ENCODE peak calls at places on chromosomes 12 and 14, in seven cellular contexts. One of them, this sample, is unnamed.

GRCh38 chr12:121637231-121637914 is 11.0 kb downstream of the ORAI1 start:
- DNase-seq in HCT116: no peak
- DNase-seq in GM23338: no peak
- DNase-seq in HepG2: no peak
- DNase-seq in SK-N-SH: no peak
- DNase-seq in A549: no peak
- DNase-seq in GM12878: no peak
- DNase-seq in this sample: no peak

GRCh38 chr12:94644622-94645021 is 5.7 kb downstream of the TMCC3 start:
- DNase-seq in GM12878: peak; percentile 49
- DNase-seq in A549: no peak
- DNase-seq in HepG2: no peak
- DNase-seq in HCT116: no peak
- DNase-seq in GM23338: no peak
- DNase-seq in SK-N-SH: no peak
- DNase-seq in this sample: no peak

GRCh38 chr12:107655281-107656065 is 30.1 kb upstream of the PWP1 start:
- DNase-seq in GM23338: no peak
- DNase-seq in HepG2: no peak
- DNase-seq in HCT116: no peak
- DNase-seq in GM12878: no peak
- DNase-seq in SK-N-SH: peak; percentile 84
- DNase-seq in A549: no peak
- DNase-seq in this sample: no peak

GRCh38 chr12:442235-442884 is 17.4 kb upstream of the B4GALNT3 start:
- DNase-seq in GM23338: peak; percentile 83
- DNase-seq in A549: peak; percentile 63
- DNase-seq in SK-N-SH: peak; percentile 70
- DNase-seq in HepG2: peak; percentile 36
- DNase-seq in GM12878: no peak
- DNase-seq in HCT116: peak; percentile 23
- DNase-seq in this sample: no peak

GRCh38 chr14:54627718-54628345 is 60.9 kb downstream of the SAMD4A start:
- DNase-seq in A549: no peak
- DNase-seq in HCT116: no peak
- DNase-seq in SK-N-SH: peak; percentile 40
- DNase-seq in HepG2: no peak
- DNase-seq in GM23338: peak; percentile 70
- DNase-seq in GM12878: peak; percentile 57
- DNase-seq in this sample: no peak

GRCh38 chr12:65500121-65500846 is 221.8 kb downstream of the MSRB3 start:
- DNase-seq in SK-N-SH: no peak
- DNase-seq in HCT116: peak; percentile 93
- DNase-seq in GM12878: no peak
- DNase-seq in HepG2: no peak
- DNase-seq in A549: no peak
- DNase-seq in GM23338: no peak
- DNase-seq in this sample: no peak

GRCh38 chr14:31043379-31043778 is 17.2 kb upstream of the STRN3 start:
- DNase-seq in GM23338: no peak
- DNase-seq in HCT116: no peak
- DNase-seq in A549: no peak
- DNase-seq in SK-N-SH: no peak
- DNase-seq in HepG2: no peak
- DNase-seq in GM12878: no peak
- DNase-seq in this sample: no peak

GRCh38 chr12:89988156-89988555 is 279.5 kb upstream of the ATP2B1 start:
- DNase-seq in HCT116: no peak
- DNase-seq in GM12878: no peak
- DNase-seq in SK-N-SH: no peak
- DNase-seq in HepG2: no peak
- DNase-seq in GM23338: no peak
- DNase-seq in A549: no peak
- DNase-seq in this sample: no peak

GRCh38 chr14:95495538-95496025 is 20.9 kb downstream of the SYNE3 start:
- DNase-seq in A549: no peak
- DNase-seq in HCT116: no peak
- DNase-seq in GM12878: peak; percentile 94
- DNase-seq in GM23338: no peak
- DNase-seq in HepG2: no peak
- DNase-seq in SK-N-SH: no peak
- DNase-seq in this sample: no peak

GRCh38 chr12:26044007-26044394 is 80.8 kb downstream of the BHLHE41 start:
- DNase-seq in HepG2: no peak
- DNase-seq in HCT116: no peak
- DNase-seq in A549: no peak
- DNase-seq in SK-N-SH: no peak
- DNase-seq in GM23338: no peak
- DNase-seq in GM12878: no peak
- DNase-seq in this sample: no peak

GRCh38 chr12:21675641-21676040 is 18.0 kb upstream of the LDHB start:
- DNase-seq in GM12878: no peak
- DNase-seq in GM23338: no peak
- DNase-seq in SK-N-SH: no peak
- DNase-seq in HCT116: no peak
- DNase-seq in A549: no peak
- DNase-seq in HepG2: no peak
- DNase-seq in this sample: no peak

GRCh38 chr14:104685216-104685997 is 4.0 kb upstream of the INF2 start:
- DNase-seq in GM23338: no peak
- DNase-seq in HepG2: peak; percentile 68
- DNase-seq in A549: peak; percentile 65
- DNase-seq in GM12878: no peak
- DNase-seq in HCT116: no peak
- DNase-seq in SK-N-SH: no peak
- DNase-seq in this sample: no peak

GRCh38 chr12:20547788-20548575 is 147.2 kb upstream of the SLCO1C1 start:
- DNase-seq in GM23338: no peak
- DNase-seq in GM12878: no peak
- DNase-seq in A549: no peak
- DNase-seq in HepG2: no peak
- DNase-seq in HCT116: no peak
- DNase-seq in SK-N-SH: no peak
- DNase-seq in this sample: no peak

GRCh38 chr14:43411841-43412240 is 1095.2 kb downstream of the FSCB start:
- DNase-seq in HepG2: no peak
- DNase-seq in GM12878: no peak
- DNase-seq in SK-N-SH: no peak
- DNase-seq in A549: no peak
- DNase-seq in GM23338: no peak
- DNase-seq in HCT116: no peak
- DNase-seq in this sample: no peak

GRCh38 chr12:102965281-102966155 is 8.0 kb downstream of the ASCL1 start:
- DNase-seq in HepG2: no peak
- DNase-seq in A549: no peak
- DNase-seq in GM12878: no peak
- DNase-seq in HCT116: no peak
- DNase-seq in SK-N-SH: peak; percentile 61
- DNase-seq in GM23338: peak; percentile 68
- DNase-seq in this sample: no peak

GRCh38 chr12:102973583-102973982 is 16.1 kb downstream of the ASCL1 start:
- DNase-seq in HepG2: no peak
- DNase-seq in HCT116: no peak
- DNase-seq in A549: no peak
- DNase-seq in GM12878: no peak
- DNase-seq in GM23338: no peak
- DNase-seq in SK-N-SH: no peak
- DNase-seq in this sample: no peak

GRCh38 chr12:102971227-102971626 is 13.8 kb downstream of the ASCL1 start:
- DNase-seq in GM23338: no peak
- DNase-seq in A549: no peak
- DNase-seq in SK-N-SH: no peak
- DNase-seq in HCT116: no peak
- DNase-seq in HepG2: no peak
- DNase-seq in GM12878: no peak
- DNase-seq in this sample: no peak

GRCh38 chr12:102966200-102966941 is 8.9 kb downstream of the ASCL1 start:
- DNase-seq in SK-N-SH: no peak
- DNase-seq in HCT116: no peak
- DNase-seq in GM23338: no peak
- DNase-seq in HepG2: no peak
- DNase-seq in GM12878: no peak
- DNase-seq in A549: no peak
- DNase-seq in this sample: no peak

DNA sequence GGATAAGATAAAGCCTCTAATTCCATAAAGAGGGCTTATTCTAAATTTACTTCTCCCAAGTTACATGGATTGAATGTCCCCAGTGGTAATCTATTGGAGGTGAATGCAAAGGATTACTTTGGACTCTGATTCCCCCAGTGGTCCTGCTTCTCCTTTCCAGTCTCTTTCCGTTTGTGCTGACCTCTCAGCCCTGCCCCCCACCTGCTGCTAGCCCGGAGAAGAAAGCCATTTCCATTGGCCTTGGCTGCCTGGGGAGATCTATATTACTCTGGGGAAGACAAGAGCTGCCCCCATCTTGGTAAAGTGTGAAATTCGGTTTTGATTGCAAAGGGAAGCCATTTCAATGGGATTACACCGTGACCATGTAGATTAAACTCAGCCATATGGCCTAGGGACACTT is 13.3 kb downstream of the ASCL1 start:
- DNase-seq in A549: no peak
- DNase-seq in SK-N-SH: no peak
- DNase-seq in GM12878: no peak
- DNase-seq in GM23338: no peak
- DNase-seq in HepG2: no peak
- DNase-seq in HCT116: no peak
- DNase-seq in this sample: no peak
- TF ChIP-seq REST in A549: no peak
- TF ChIP-seq REST in SK-N-SH: no peak
- TF ChIP-seq REST in GM12878: no peak
- TF ChIP-seq REST in GM23338: no peak
- TF ChIP-seq REST in HepG2: no peak
- TF ChIP-seq REST in HCT116: no peak
- TF ChIP-seq REST in this sample: no peak

DNA sequence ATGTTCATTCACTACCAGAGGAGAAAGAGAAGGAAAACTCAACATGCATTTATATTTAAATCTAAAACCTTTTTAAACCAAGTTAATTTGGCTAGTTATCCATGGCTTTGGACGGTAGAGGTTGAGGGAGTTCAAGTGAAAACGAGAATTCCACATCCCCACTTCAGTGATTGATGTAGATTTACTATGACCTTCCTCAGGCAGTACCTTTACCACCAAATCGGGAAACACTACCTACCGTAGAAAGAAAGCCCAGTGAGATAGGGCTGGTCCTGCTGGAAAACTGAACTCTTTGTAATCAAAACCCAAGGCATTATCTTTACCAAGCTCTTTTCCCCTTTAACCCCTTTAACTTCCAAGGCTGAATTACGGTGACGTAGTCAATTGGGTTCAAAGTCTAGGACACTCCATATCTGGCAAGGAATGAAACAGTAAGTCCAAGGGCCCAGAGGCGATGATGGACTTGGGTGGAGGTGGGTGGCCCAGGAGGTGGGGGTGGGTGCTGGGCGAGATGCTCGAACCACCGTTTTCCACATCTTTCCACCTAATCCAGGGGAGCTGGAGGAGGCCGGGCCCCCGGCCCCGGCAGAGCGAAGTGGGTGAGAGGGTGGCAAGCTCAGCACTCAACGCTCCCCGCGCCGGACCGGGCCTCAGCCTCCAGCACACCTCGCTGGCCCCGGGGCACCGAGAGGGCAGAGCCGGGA is 618 bp downstream of the SEC23A start:
- DNase-seq in GM12878: no peak
- DNase-seq in HCT116: no peak
- DNase-seq in A549: peak; percentile 71
- DNase-seq in HepG2: peak; percentile 98
- DNase-seq in GM23338: peak; percentile 31
- DNase-seq in SK-N-SH: no peak
- DNase-seq in this sample: no peak
- TF ChIP-seq REST in GM12878: no peak
- TF ChIP-seq REST in HCT116: no peak
- TF ChIP-seq REST in A549: no peak
- TF ChIP-seq REST in HepG2: no peak
- TF ChIP-seq REST in GM23338: no peak
- TF ChIP-seq REST in SK-N-SH: no peak
- TF ChIP-seq REST in this sample: no peak

GRCh38 chr14:75278422-75279152 is at the start of gene FOS:
- DNase-seq in SK-N-SH: peak; percentile 98
- DNase-seq in HepG2: peak; percentile 89
- DNase-seq in GM12878: no peak
- DNase-seq in A549: peak; percentile 96
- DNase-seq in HCT116: peak; percentile 92
- DNase-seq in GM23338: peak; percentile 97
- DNase-seq in this sample: no peak

GRCh38 chr14:75280448-75280830 is 1.8 kb downstream of the FOS start:
- DNase-seq in GM12878: no peak
- DNase-seq in SK-N-SH: no peak
- DNase-seq in HepG2: no peak
- DNase-seq in A549: no peak
- DNase-seq in GM23338: no peak
- DNase-seq in HCT116: no peak
- DNase-seq in this sample: no peak

GRCh38 chr14:75279153-75279738 is 618 bp downstream of the FOS start:
- DNase-seq in SK-N-SH: peak; percentile 53
- DNase-seq in A549: peak; percentile 47
- DNase-seq in GM23338: peak; percentile 46
- DNase-seq in HepG2: no peak
- DNase-seq in GM12878: no peak
- DNase-seq in HCT116: no peak
- DNase-seq in this sample: no peak

GRCh38 chr14:75280831-75281690 is 2.4 kb downstream of the FOS start:
- DNase-seq in HCT116: no peak
- DNase-seq in A549: peak; percentile 56
- DNase-seq in GM12878: no peak
- DNase-seq in HepG2: no peak
- DNase-seq in SK-N-SH: no peak
- DNase-seq in GM23338: no peak
- DNase-seq in this sample: no peak

DNA sequence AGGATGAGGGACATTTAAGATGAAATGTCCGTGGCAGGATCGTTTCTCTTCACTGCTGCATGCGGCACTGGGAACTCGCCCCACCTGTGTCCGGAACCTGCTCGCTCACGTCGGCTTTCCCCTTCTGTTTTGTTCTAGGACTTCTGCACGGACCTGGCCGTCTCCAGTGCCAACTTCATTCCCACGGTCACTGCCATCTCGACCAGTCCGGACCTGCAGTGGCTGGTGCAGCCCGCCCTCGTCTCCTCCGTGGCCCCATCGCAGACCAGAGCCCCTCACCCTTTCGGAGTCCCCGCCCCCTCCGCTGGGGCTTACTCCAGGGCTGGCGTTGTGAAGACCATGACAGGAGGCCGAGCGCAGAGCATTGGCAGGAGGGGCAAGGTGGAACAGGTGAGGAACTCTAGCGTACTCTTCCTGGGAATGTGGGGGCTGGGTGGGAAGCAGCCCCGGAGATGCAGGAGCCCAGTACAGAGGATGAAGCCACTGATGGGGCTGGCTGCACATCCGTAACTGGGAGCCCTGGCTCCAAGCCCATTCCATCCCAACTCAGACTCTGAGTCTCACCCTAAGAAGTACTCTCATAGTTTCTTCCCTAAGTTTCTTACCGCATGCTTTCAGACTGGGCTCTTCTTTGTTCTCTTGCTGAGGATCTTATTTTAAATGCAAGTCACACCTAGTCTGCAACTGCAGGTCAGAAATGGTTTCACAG is 1.3 kb downstream of the FOS start:
- DNase-seq in SK-N-SH: peak; percentile 34
- DNase-seq in HCT116: no peak
- DNase-seq in A549: no peak
- DNase-seq in HepG2: no peak
- DNase-seq in GM23338: peak; percentile 79
- DNase-seq in GM12878: no peak
- DNase-seq in this sample: no peak
- TF ChIP-seq REST in SK-N-SH: no peak
- TF ChIP-seq REST in HCT116: no peak
- TF ChIP-seq REST in A549: no peak
- TF ChIP-seq REST in HepG2: no peak
- TF ChIP-seq REST in GM23338: no peak
- TF ChIP-seq REST in GM12878: no peak
- TF ChIP-seq REST in this sample: no peak

GRCh38 chr14:65239143-65239672 is 136.9 kb upstream of the MAX start:
- DNase-seq in HepG2: peak; percentile 61
- DNase-seq in A549: no peak
- DNase-seq in SK-N-SH: no peak
- DNase-seq in GM23338: no peak
- DNase-seq in GM12878: no peak
- DNase-seq in HCT116: no peak
- DNase-seq in this sample: no peak
- TF ChIP-seq REST in HepG2: no peak
- TF ChIP-seq REST in A549: no peak
- TF ChIP-seq REST in SK-N-SH: no peak
- TF ChIP-seq REST in GM23338: no peak
- TF ChIP-seq REST in GM12878: no peak
- TF ChIP-seq REST in HCT116: no peak
- TF ChIP-seq REST in this sample: no peak